ENCODE peak calls at places on chromosomes 2 and 18, in five cellular contexts. One of them, this sample, is unnamed.

GRCh38 chr2:174914894-174915760 is 90.1 kb downstream of the CHN1 start:
- DNase-seq in upper lobe of left lung: no peak
- DNase-seq in tibial nerve: no peak
- DNase-seq in sigmoid colon: no peak
- DNase-seq in A549: no peak
- DNase-seq in this sample: peak

GRCh38 chr2:33340265-33340664 is 136.2 kb upstream of the RASGRP3 start:
- DNase-seq in upper lobe of left lung: no peak
- DNase-seq in tibial nerve: peak
- DNase-seq in sigmoid colon: peak
- DNase-seq in A549: no peak
- DNase-seq in this sample: no peak

GRCh38 chr2:148674063-148675020 is 29.8 kb downstream of the EPC2 start:
- DNase-seq in upper lobe of left lung: no peak
- DNase-seq in tibial nerve: no peak
- DNase-seq in sigmoid colon: no peak
- DNase-seq in A549: peak
- DNase-seq in this sample: peak

GRCh38 chr2:45551862-45552261 is 59.2 kb downstream of the SRBD1 start:
- DNase-seq in upper lobe of left lung: no peak
- DNase-seq in tibial nerve: no peak
- DNase-seq in sigmoid colon: no peak
- DNase-seq in A549: no peak
- DNase-seq in this sample: no peak

GRCh38 chr18:31581498-31582197 is 10.0 kb upstream of the TTR start:
- DNase-seq in upper lobe of left lung: no peak
- DNase-seq in tibial nerve: no peak
- DNase-seq in sigmoid colon: no peak
- DNase-seq in A549: no peak
- DNase-seq in this sample: no peak

GRCh38 chr18:7329036-7329435 is 98.1 kb downstream of the LRRC30 start:
- DNase-seq in upper lobe of left lung: no peak
- DNase-seq in tibial nerve: no peak
- DNase-seq in sigmoid colon: no peak
- DNase-seq in A549: peak
- DNase-seq in this sample: no peak

GRCh38 chr2:44598731-44599529 is 237.2 kb downstream of the CAMKMT start:
- DNase-seq in upper lobe of left lung: no peak
- DNase-seq in tibial nerve: no peak
- DNase-seq in sigmoid colon: no peak
- DNase-seq in A549: no peak
- DNase-seq in this sample: peak

GRCh38 chr2:221791840-221792239 is 219.7 kb upstream of the EPHA4 start:
- DNase-seq in upper lobe of left lung: no peak
- DNase-seq in tibial nerve: no peak
- DNase-seq in sigmoid colon: no peak
- DNase-seq in A549: no peak
- DNase-seq in this sample: no peak

GRCh38 chr2:25546852-25547251 is 126.5 kb downstream of the DTNB start:
- DNase-seq in upper lobe of left lung: no peak
- DNase-seq in tibial nerve: no peak
- DNase-seq in sigmoid colon: no peak
- DNase-seq in A549: no peak
- DNase-seq in this sample: no peak

GRCh38 chr2:224175010-224175409 is 135.9 kb upstream of the SERPINE2 start:
- DNase-seq in upper lobe of left lung: no peak
- DNase-seq in tibial nerve: no peak
- DNase-seq in sigmoid colon: no peak
- DNase-seq in A549: no peak
- DNase-seq in this sample: no peak

GRCh38 chr2:240704651-240705050 is 13.0 kb downstream of the AQP12A start:
- DNase-seq in upper lobe of left lung: peak
- DNase-seq in tibial nerve: no peak
- DNase-seq in sigmoid colon: no peak
- DNase-seq in A549: no peak
- DNase-seq in this sample: no peak

GRCh38 chr2:43391877-43392214 is 165.4 kb upstream of the ZFP36L2 start:
- DNase-seq in upper lobe of left lung: no peak
- DNase-seq in tibial nerve: no peak
- DNase-seq in sigmoid colon: no peak
- DNase-seq in A549: no peak
- DNase-seq in this sample: no peak

GRCh38 chr2:239355724-239356123 is 45.1 kb downstream of the HDAC4 start:
- DNase-seq in upper lobe of left lung: no peak
- DNase-seq in tibial nerve: no peak
- DNase-seq in sigmoid colon: peak
- DNase-seq in A549: no peak
- DNase-seq in this sample: no peak

GRCh38 chr2:134438371-134438770 is 184.5 kb downstream of the MGAT5 start:
- DNase-seq in upper lobe of left lung: no peak
- DNase-seq in tibial nerve: no peak
- DNase-seq in sigmoid colon: no peak
- DNase-seq in A549: no peak
- DNase-seq in this sample: no peak

GRCh38 chr2:113180131-113180946 is 6.6 kb downstream of the PSD4 start:
- DNase-seq in upper lobe of left lung: no peak
- DNase-seq in tibial nerve: no peak
- DNase-seq in sigmoid colon: no peak
- DNase-seq in A549: no peak
- DNase-seq in this sample: no peak

GRCh38 chr2:171793691-171794678 is 100.1 kb downstream of the SLC25A12 start:
- DNase-seq in upper lobe of left lung: no peak
- DNase-seq in tibial nerve: no peak
- DNase-seq in sigmoid colon: no peak
- DNase-seq in A549: no peak
- DNase-seq in this sample: no peak

GRCh38 chr2:108364676-108365297 is 13.0 kb upstream of the SULT1C4 start:
- DNase-seq in upper lobe of left lung: no peak
- DNase-seq in tibial nerve: no peak
- DNase-seq in sigmoid colon: no peak
- DNase-seq in A549: peak
- DNase-seq in this sample: no peak

GRCh38 chr18:79797518-79798345 is at the start of gene KCNG2:
- DNase-seq in upper lobe of left lung: peak
- DNase-seq in tibial nerve: no peak
- DNase-seq in sigmoid colon: peak
- DNase-seq in A549: peak
- DNase-seq in this sample: peak

GRCh38 chr2:60505861-60506260 is 47.6 kb downstream of the BCL11A start:
- DNase-seq in upper lobe of left lung: no peak
- DNase-seq in tibial nerve: no peak
- DNase-seq in sigmoid colon: no peak
- DNase-seq in A549: no peak
- DNase-seq in this sample: no peak

GRCh38 chr2:190410171-190410570 is 2.0 kb downstream of the MFSD6 start:
- DNase-seq in upper lobe of left lung: no peak
- DNase-seq in tibial nerve: no peak
- DNase-seq in sigmoid colon: no peak
- DNase-seq in A549: no peak
- DNase-seq in this sample: no peak

GRCh38 chr2:219902870-219903269 is 275.4 kb downstream of the SLC4A3 start:
- DNase-seq in upper lobe of left lung: no peak
- DNase-seq in tibial nerve: no peak
- DNase-seq in sigmoid colon: no peak
- DNase-seq in A549: no peak
- DNase-seq in this sample: no peak

GRCh38 chr2:224836263-224836662 is 120.1 kb upstream of the CCDC195 start:
- DNase-seq in upper lobe of left lung: no peak
- DNase-seq in tibial nerve: no peak
- DNase-seq in sigmoid colon: no peak
- DNase-seq in A549: no peak
- DNase-seq in this sample: no peak

GRCh38 chr2:181309576-181309975 is 147.6 kb upstream of the ITGA4 start:
- DNase-seq in upper lobe of left lung: no peak
- DNase-seq in tibial nerve: no peak
- DNase-seq in sigmoid colon: no peak
- DNase-seq in A549: no peak
- DNase-seq in this sample: no peak

DNA sequence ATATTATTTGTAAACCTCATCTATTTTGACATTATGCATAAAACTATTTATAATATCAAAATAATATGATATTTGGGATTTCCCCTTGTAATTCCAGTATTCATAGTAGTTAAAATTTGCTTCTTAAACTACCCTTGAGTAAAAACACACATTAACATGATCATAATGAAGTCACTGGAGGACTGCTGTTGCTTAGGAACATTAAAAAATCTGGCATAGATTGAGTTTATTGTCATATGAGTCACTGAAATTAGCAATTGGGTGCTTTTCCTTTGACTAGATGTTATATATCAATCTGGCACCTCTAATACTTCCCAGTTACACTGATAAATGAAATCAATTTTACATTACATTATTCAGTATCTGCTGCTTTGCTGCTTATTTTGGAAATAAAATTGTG is 57.0 kb upstream of the ZC3H15 start:
- DNase-seq in upper lobe of left lung: no peak
- DNase-seq in tibial nerve: no peak
- DNase-seq in sigmoid colon: no peak
- DNase-seq in A549: no peak
- DNase-seq in this sample: no peak
- H3K4me3 ChIP-seq in upper lobe of left lung: no peak
- H3K4me3 ChIP-seq in tibial nerve: no peak
- H3K4me3 ChIP-seq in sigmoid colon: no peak
- H3K4me3 ChIP-seq in A549: no peak
- H3K4me3 ChIP-seq in this sample: no peak

GRCh38 chr2:65388051-65388531 is 44.3 kb downstream of the SPRED2 start:
- DNase-seq in upper lobe of left lung: no peak
- DNase-seq in tibial nerve: no peak
- DNase-seq in sigmoid colon: no peak
- DNase-seq in A549: no peak
- DNase-seq in this sample: peak

GRCh38 chr2:65392609-65393008 is 39.8 kb downstream of the SPRED2 start:
- DNase-seq in upper lobe of left lung: no peak
- DNase-seq in tibial nerve: no peak
- DNase-seq in sigmoid colon: no peak
- DNase-seq in A549: no peak
- DNase-seq in this sample: no peak

GRCh38 chr2:65389476-65389875 is 42.9 kb downstream of the SPRED2 start:
- DNase-seq in upper lobe of left lung: no peak
- DNase-seq in tibial nerve: no peak
- DNase-seq in sigmoid colon: no peak
- DNase-seq in A549: no peak
- DNase-seq in this sample: no peak

GRCh38 chr2:65388626-65389390 is 43.6 kb downstream of the SPRED2 start:
- DNase-seq in upper lobe of left lung: no peak
- DNase-seq in tibial nerve: no peak
- DNase-seq in sigmoid colon: no peak
- DNase-seq in A549: no peak
- DNase-seq in this sample: peak

DNA sequence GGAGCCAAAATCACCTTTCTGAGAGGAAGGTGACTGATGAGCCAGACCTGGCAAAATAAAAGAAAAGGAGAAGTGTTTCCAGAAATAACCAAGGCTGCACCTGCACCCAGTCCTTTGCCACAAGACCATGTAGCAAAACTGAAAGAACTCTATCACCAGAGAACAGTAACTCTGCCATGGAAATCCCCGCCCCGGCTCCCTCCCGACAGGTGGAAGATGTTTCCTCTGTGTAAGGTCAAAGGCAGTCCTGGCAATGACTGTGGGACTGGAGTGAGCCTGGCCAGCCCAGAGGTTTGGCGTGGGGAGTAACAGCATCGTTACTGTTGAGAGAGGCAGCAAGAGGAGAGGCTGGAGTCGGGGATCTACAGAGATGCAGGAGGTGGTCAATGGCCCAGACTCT is 42.3 kb downstream of the SPRED2 start:
- DNase-seq in upper lobe of left lung: no peak
- DNase-seq in tibial nerve: no peak
- DNase-seq in sigmoid colon: peak
- DNase-seq in A549: no peak
- DNase-seq in this sample: no peak
- TF ChIP-seq EP300 in upper lobe of left lung: no peak
- TF ChIP-seq EP300 in tibial nerve: no peak
- TF ChIP-seq EP300 in sigmoid colon: no peak
- TF ChIP-seq EP300 in A549: no peak
- TF ChIP-seq EP300 in this sample: no peak

DNA sequence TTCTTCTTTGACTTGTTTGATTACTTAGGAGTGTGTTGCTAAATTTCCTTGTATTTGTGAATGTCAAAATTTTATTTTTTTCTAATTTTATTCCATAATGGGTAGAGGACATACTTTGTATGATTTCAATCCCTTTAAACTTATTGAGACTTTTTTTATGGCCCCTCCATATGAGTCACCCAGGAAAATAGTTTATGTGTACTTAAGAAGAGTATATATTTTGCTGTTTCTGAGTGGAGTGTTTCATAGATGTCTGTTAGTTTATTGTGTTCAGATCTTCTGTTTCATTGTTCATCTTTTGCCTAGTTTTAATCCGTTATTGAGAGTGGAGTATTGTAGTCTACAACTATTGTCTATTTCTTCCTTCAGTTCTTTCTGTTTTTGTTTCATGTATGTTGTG is 81.9 kb downstream of the EPB41L5 start:
- DNase-seq in upper lobe of left lung: no peak
- DNase-seq in tibial nerve: no peak
- DNase-seq in sigmoid colon: no peak
- DNase-seq in A549: no peak
- DNase-seq in this sample: no peak
- H3K27ac ChIP-seq in upper lobe of left lung: no peak
- H3K27ac ChIP-seq in tibial nerve: no peak
- H3K27ac ChIP-seq in sigmoid colon: no peak
- H3K27ac ChIP-seq in A549: no peak
- H3K27ac ChIP-seq in this sample: no peak

GRCh38 chr2:54456526-54457325 is 599 bp downstream of the SPTBN1 start:
- DNase-seq in upper lobe of left lung: no peak
- DNase-seq in tibial nerve: no peak
- DNase-seq in sigmoid colon: peak
- DNase-seq in A549: peak
- DNase-seq in this sample: peak
- H3K4me3 ChIP-seq in upper lobe of left lung: peak
- H3K4me3 ChIP-seq in tibial nerve: peak
- H3K4me3 ChIP-seq in sigmoid colon: peak
- H3K4me3 ChIP-seq in A549: peak
- H3K4me3 ChIP-seq in this sample: peak

GRCh38 chr2:68041704-68042245 is 21.0 kb downstream of the C1D start:
- DNase-seq in upper lobe of left lung: no peak
- DNase-seq in tibial nerve: no peak
- DNase-seq in sigmoid colon: no peak
- DNase-seq in A549: no peak
- DNase-seq in this sample: no peak

GRCh38 chr2:68046642-68047240 is 16.1 kb downstream of the C1D start:
- DNase-seq in upper lobe of left lung: no peak
- DNase-seq in tibial nerve: no peak
- DNase-seq in sigmoid colon: no peak
- DNase-seq in A549: no peak
- DNase-seq in this sample: peak

GRCh38 chr2:68043719-68044498 is 18.9 kb downstream of the C1D start:
- DNase-seq in upper lobe of left lung: no peak
- DNase-seq in tibial nerve: no peak
- DNase-seq in sigmoid colon: no peak
- DNase-seq in A549: peak
- DNase-seq in this sample: no peak

GRCh38 chr2:68046224-68046623 is 16.6 kb downstream of the C1D start:
- DNase-seq in upper lobe of left lung: no peak
- DNase-seq in tibial nerve: no peak
- DNase-seq in sigmoid colon: no peak
- DNase-seq in A549: no peak
- DNase-seq in this sample: no peak

GRCh38 chr2:68045337-68045736 is 17.5 kb downstream of the C1D start:
- DNase-seq in upper lobe of left lung: no peak
- DNase-seq in tibial nerve: no peak
- DNase-seq in sigmoid colon: no peak
- DNase-seq in A549: no peak
- DNase-seq in this sample: peak
- TF ChIP-seq EP300 in upper lobe of left lung: no peak
- TF ChIP-seq EP300 in tibial nerve: no peak
- TF ChIP-seq EP300 in sigmoid colon: no peak
- TF ChIP-seq EP300 in A549: no peak
- TF ChIP-seq EP300 in this sample: peak